ENCODE peak calls at places on chromosomes 4 and X, in six cellular contexts. U is IMR-90, Z is neuronal stem cell, A is trophoblast cell, D is H1, M is mesenchymal stem cell. W is an unnamed sample.

GRCh38 chrX:106170318-106170717 is 2.2 kb downstream of the PWWP3B start:
- DNase-seq in U (no peak), Z (no peak), A (peak; percentile 65), D (no peak), M (peak; percentile 15), W (no peak)

GRCh38 chrX:38060331-38060878 is 54.1 kb downstream of the SYTL5 start:
- DNase-seq in U (no peak), Z (no peak), A (no peak), D (no peak), M (no peak), W (no peak)

GRCh38 chr4:180664766-180665368 is 1578.3 kb upstream of the TENM3 start:
- DNase-seq in U (peak; percentile 90), Z (peak; percentile 72), A (peak; percentile 95), D (peak; percentile 77), M (peak; percentile 81), W (peak; percentile 67)

GRCh38 chr4:113122066-113122465 is 72.6 kb downstream of the ANK2 start:
- DNase-seq in U (no peak), Z (no peak), A (no peak), D (no peak), M (no peak), W (no peak)

GRCh38 chrX:71912156-71912555 is 1.5 kb downstream of the NHSL2 start:
- DNase-seq in U (no peak), Z (no peak), A (no peak), D (no peak), M (no peak), W (no peak)

GRCh38 chrX:46547857-46548256 is 2.6 kb upstream of the ZNF674 start:
- DNase-seq in U (peak; percentile 84), Z (no peak), A (peak; percentile 87), D (no peak), M (peak; percentile 72), W (no peak)

GRCh38 chrX:123732679-123733363 is at the start of gene THOC2:
- DNase-seq in U (peak; percentile 82), Z (peak; percentile 42), A (peak; percentile 78), D (peak; percentile 71), M (peak; percentile 90), W (peak; percentile 71)

GRCh38 chrX:19063030-19063429 is 59.2 kb downstream of the ADGRG2 start:
- DNase-seq in U (peak; percentile 62), Z (no peak), A (no peak), D (no peak), M (peak; percentile 40), W (no peak)

GRCh38 chr4:156255205-156255604 is 301.5 kb upstream of the CTSO start:
- DNase-seq in U (no peak), Z (no peak), A (no peak), D (no peak), M (peak; percentile 36), W (no peak)

GRCh38 chrX:29113221-29113620 is 526.0 kb downstream of the IL1RAPL1 start:
- DNase-seq in U (no peak), Z (no peak), A (no peak), D (no peak), M (no peak), W (no peak)

GRCh38 chr4:172202480-172203076 is 389.4 kb downstream of the GALNTL6 start:
- DNase-seq in U (peak; percentile 18), Z (peak; percentile 21), A (peak; percentile 56), D (no peak), M (peak; percentile 55), W (no peak)

GRCh38 chr4:67886281-67886680 is 2.5 kb upstream of the TMPRSS11D start:
- DNase-seq in U (peak; percentile 61), Z (no peak), A (no peak), D (no peak), M (peak; percentile 34), W (no peak)

GRCh38 chr4:112112590-112113170 is 32.6 kb upstream of the FAM241A start:
- DNase-seq in U (no peak), Z (no peak), A (no peak), D (no peak), M (no peak), W (no peak)

GRCh38 chr4:111128327-111128726 is 505.4 kb upstream of the PITX2 start:
- DNase-seq in U (peak; percentile 5), Z (no peak), A (no peak), D (no peak), M (peak; percentile 26), W (no peak)

GRCh38 chr4:34891892-34892291 is 1352.4 kb downstream of the ARAP2 start:
- DNase-seq in U (no peak), Z (no peak), A (no peak), D (no peak), M (no peak), W (no peak)

GRCh38 chr4:125169192-125169591 is 145.6 kb upstream of the FAT4 start:
- DNase-seq in U (no peak), Z (no peak), A (no peak), D (no peak), M (no peak), W (no peak)

GRCh38 chr4:22385615-22386014 is 130.3 kb downstream of the ADGRA3 start:
- DNase-seq in U (peak; percentile 74), Z (no peak), A (peak; percentile 31), D (no peak), M (peak; percentile 8), W (no peak)

GRCh38 chr4:38855466-38855865 is 1.2 kb downstream of the TLR6 start:
- DNase-seq in U (no peak), Z (no peak), A (peak; percentile 38), D (no peak), M (no peak), W (no peak)

GRCh38 chr4:72326692-72327632 is 242.1 kb downstream of the ADAMTS3 start:
- DNase-seq in U (peak; percentile 42), Z (no peak), A (peak; percentile 71), D (no peak), M (peak; percentile 32), W (no peak)

GRCh38 chrX:110022555-110023448 is 19.9 kb downstream of the TMEM164 start:
- DNase-seq in U (no peak), Z (no peak), A (peak; percentile 34), D (no peak), M (no peak), W (no peak)

GRCh38 chrX:109880629-109881028 is 122.3 kb upstream of the TMEM164 start:
- DNase-seq in U (no peak), Z (no peak), A (no peak), D (no peak), M (no peak), W (no peak)

GRCh38 chrX:35919536-35920309 is at the start of gene CFAP47:
- DNase-seq in U (no peak), Z (peak; percentile 41), A (peak; percentile 31), D (peak; percentile 50), M (peak; percentile 36), W (peak; percentile 74)

GRCh38 chrX:127861611-127862010 is 190.6 kb downstream of the ACTRT1 start:
- DNase-seq in U (no peak), Z (no peak), A (no peak), D (no peak), M (no peak), W (no peak)

GRCh38 chr4:181541396-181541795 is 701.8 kb upstream of the TENM3 start:
- DNase-seq in U (peak; percentile 61), Z (no peak), A (no peak), D (no peak), M (peak; percentile 62), W (no peak)

GRCh38 chr4:136742330-136742729 is 790.0 kb downstream of the PCDH18 start:
- DNase-seq in U (peak; percentile 75), Z (no peak), A (no peak), D (no peak), M (peak; percentile 34), W (no peak)

GRCh38 chrX:8179653-8180052 is 8.6 kb upstream of the VCX2 start:
- DNase-seq in U (no peak), Z (no peak), A (peak; percentile 10), D (no peak), M (no peak), W (no peak)

GRCh38 chr4:152588869-152589268 is 53.0 kb upstream of the FBXW7 start:
- DNase-seq in U (no peak), Z (no peak), A (no peak), D (no peak), M (no peak), W (no peak)

GRCh38 chr4:152591361-152591760 is 55.5 kb upstream of the FBXW7 start:
- DNase-seq in U (peak; percentile 11), Z (peak; percentile 31), A (peak; percentile 40), D (peak; percentile 86), M (peak; percentile 88), W (peak; percentile 85)

GRCh38 chr4:152594981-152595916 is 59.4 kb upstream of the FBXW7 start:
- DNase-seq in U (no peak), Z (no peak), A (no peak), D (peak; percentile 28), M (no peak), W (no peak)

GRCh38 chr4:152590179-152591031 is 54.5 kb upstream of the FBXW7 start:
- DNase-seq in U (peak; percentile 89), Z (no peak), A (peak; percentile 74), D (no peak), M (peak; percentile 99), W (no peak)

GRCh38 chr4:152591876-152592275 is 56.0 kb upstream of the FBXW7 start:
- DNase-seq in U (no peak), Z (no peak), A (no peak), D (no peak), M (no peak), W (no peak)
- H2AFZ ChIP-seq in U (no peak overlapping the region), Z (peak overlapping the region; percentile 80), A (no peak overlapping the region), D (peak overlapping the region; percentile 98), M (no peak overlapping the region), W (peak overlapping the region; percentile 93)

DNA sequence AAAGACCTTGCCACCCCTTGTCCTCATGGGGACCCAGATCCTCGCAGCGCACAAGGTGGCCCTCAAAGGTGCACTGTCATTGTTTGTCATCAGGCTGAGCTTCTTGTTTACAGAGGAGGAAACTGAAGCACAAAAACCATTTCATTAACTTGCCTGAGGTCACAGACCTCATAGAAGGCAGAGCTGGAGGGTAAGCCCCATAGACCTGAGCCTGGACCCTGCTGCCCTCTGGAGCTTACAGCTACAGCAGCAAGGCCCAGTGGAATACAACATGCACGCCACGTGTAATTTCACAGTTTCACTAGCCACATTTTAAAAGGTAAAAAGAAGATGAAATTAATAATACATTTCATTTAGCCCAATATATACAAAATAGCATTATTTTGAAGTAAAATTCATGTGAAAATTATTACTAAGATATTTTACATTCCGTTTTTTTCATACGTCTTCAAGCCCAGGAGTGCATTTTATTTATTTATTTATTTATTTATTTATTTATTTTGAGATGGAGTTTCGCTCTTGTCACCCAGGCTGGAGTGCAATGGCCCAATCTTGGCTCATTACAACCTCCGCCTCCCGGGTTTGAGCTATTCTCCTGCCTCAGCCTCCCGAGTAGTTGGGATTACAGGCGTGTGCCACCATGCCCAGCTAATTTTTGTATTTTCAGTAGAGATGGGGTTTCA is 8.8 kb downstream of the JAKMIP1 start:
- DNase-seq in U (no peak), Z (no peak), A (no peak), D (no peak), M (no peak), W (no peak)
- H2AK5ac ChIP-seq in U (no peak overlapping the region), Z (no peak overlapping the region), A (no peak overlapping the region), D (no peak overlapping the region), M (no peak overlapping the region), W (no peak overlapping the region)

GRCh38 chr4:83009529-83009928 is 1.1 kb downstream of the LIN54 start:
- DNase-seq in U (peak; percentile 16), Z (no peak), A (no peak), D (no peak), M (peak; percentile 51), W (no peak)
- H2AFZ ChIP-seq in U (no peak overlapping the region), Z (peak overlapping the region; percentile 96), A (no peak overlapping the region), D (no peak overlapping the region), M (no peak overlapping the region), W (no peak overlapping the region)

DNA sequence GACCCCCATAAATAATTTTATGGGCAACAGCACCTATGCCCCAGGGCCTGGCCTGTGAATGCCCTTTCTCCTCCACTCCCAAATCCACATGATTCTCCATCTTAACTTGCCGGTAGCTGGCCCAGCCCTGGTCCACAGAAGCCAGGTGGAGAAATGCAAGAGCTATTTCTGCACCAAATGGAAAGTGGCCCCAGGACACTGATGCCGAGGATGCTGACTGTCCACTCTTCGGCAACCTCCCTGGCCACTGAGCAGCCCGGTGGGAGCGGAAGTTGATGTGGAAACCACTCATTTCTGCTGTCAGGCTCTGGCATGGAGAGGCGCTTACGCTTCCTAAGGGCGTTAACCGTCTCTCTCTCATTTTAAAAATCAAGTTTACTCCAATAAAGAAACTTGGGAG is 58.8 kb downstream of the JAKMIP1 start:
- DNase-seq in U (no peak), Z (no peak), A (no peak), D (no peak), M (no peak), W (no peak)
- H2AK5ac ChIP-seq in U (no peak overlapping the region), Z (no peak overlapping the region), A (no peak overlapping the region), D (no peak overlapping the region), M (no peak overlapping the region), W (no peak overlapping the region)